ENCODE peak calls at places on chromosomes 16 and 17, in six cellular contexts. P is neural progenitor cell; N is activated CD4-positive, alpha-beta T cell treated with anti-CD3 and anti-CD28 coated beads, Interleukin-2, amount 10 ng/mL, durations not matched to agents 7 days and 5 days; F is amniotic epithelial cell; Q is mesothelial cell of epicardium; V is CD4-positive, alpha-beta memory T cell. I is an unnamed sample.

GRCh38 chr17:16491703-16492612 is at the start of gene LRRC75A:
- DNase-seq in P (peak), N (peak), F (no peak), Q (peak), V (peak), I (peak)

GRCh38 chr17:75047398-75048098 is 523 bp downstream of the KCTD2 start:
- DNase-seq in P (peak), N (peak), F (no peak), Q (peak), V (peak), I (peak)

GRCh38 chr16:49747654-49748053 is 108.3 kb downstream of the ZNF423 start:
- DNase-seq in P (no peak), N (no peak), F (no peak), Q (no peak), V (no peak), I (no peak)

GRCh38 chr16:53773150-53773846 is 69.3 kb downstream of the FTO start:
- DNase-seq in P (peak), N (peak), F (peak), Q (no peak), V (no peak), I (peak)

GRCh38 chr16:23859713-23860269 is 24.0 kb downstream of the PRKCB start:
- DNase-seq in P (no peak), N (no peak), F (no peak), Q (no peak), V (no peak), I (no peak)

GRCh38 chr17:9839433-9839832 is 13.7 kb downstream of the GLP2R start:
- DNase-seq in P (no peak), N (no peak), F (peak), Q (no peak), V (no peak), I (no peak)

GRCh38 chr16:85881436-85881835 is 17.5 kb upstream of the IRF8 start:
- DNase-seq in P (no peak), N (no peak), F (no peak), Q (no peak), V (no peak), I (no peak)

GRCh38 chr16:81319221-81319912 is 4.6 kb downstream of the GAN start:
- DNase-seq in P (no peak), N (no peak), F (peak), Q (no peak), V (no peak), I (peak)

GRCh38 chr17:34993031-34993430 is 12.7 kb downstream of the LIG3 start:
- DNase-seq in P (no peak), N (no peak), F (no peak), Q (no peak), V (no peak), I (no peak)

GRCh38 chr17:22454070-22454999 is 762.0 kb downstream of the KCNJ18 start:
- DNase-seq in P (no peak), N (no peak), F (no peak), Q (no peak), V (no peak), I (no peak)

GRCh38 chr16:30896203-30896889 is at the start of gene CTF1:
- DNase-seq in P (peak), N (no peak), F (peak), Q (peak), V (no peak), I (no peak)

GRCh38 chr16:66444049-66444481 is 17.0 kb downstream of the BEAN1 start:
- DNase-seq in P (peak), N (no peak), F (no peak), Q (no peak), V (no peak), I (no peak)

GRCh38 chr16:53881371-53881770 is 177.4 kb downstream of the FTO start:
- DNase-seq in P (no peak), N (no peak), F (peak), Q (no peak), V (no peak), I (peak)

GRCh38 chr17:17523001-17523713 is 27.0 kb upstream of the RASD1 start:
- DNase-seq in P (peak), N (no peak), F (no peak), Q (no peak), V (no peak), I (no peak)

GRCh38 chr17:54947396-54947795 is 21.1 kb downstream of the COX11 start:
- DNase-seq in P (no peak), N (no peak), F (no peak), Q (no peak), V (no peak), I (no peak)

GRCh38 chr16:23182675-23183485 is at the start of gene SCNN1G:
- DNase-seq in P (peak), N (no peak), F (no peak), Q (no peak), V (peak), I (no peak)

GRCh38 chr16:82671743-82672142 is 45.0 kb downstream of the CDH13 start:
- DNase-seq in P (peak), N (peak), F (no peak), Q (no peak), V (no peak), I (no peak)

GRCh38 chr17:76688165-76688622 is 22.6 kb downstream of the MXRA7 start:
- DNase-seq in P (no peak), N (no peak), F (no peak), Q (no peak), V (no peak), I (no peak)

GRCh38 chr16:85851034-85851780 is 47.8 kb upstream of the IRF8 start:
- DNase-seq in P (no peak), N (no peak), F (no peak), Q (no peak), V (no peak), I (no peak)

GRCh38 chr17:75573994-75574393 is 13.6 kb upstream of the MYO15B start:
- DNase-seq in P (no peak), N (no peak), F (no peak), Q (no peak), V (no peak), I (no peak)

GRCh38 chr17:1714980-1715802 is 5.0 kb upstream of the TLCD2 start:
- DNase-seq in P (peak), N (peak), F (peak), Q (no peak), V (peak), I (peak)

GRCh38 chr17:1022278-1023024 is 25.5 kb downstream of the TIMM22 start:
- DNase-seq in P (peak), N (no peak), F (no peak), Q (no peak), V (no peak), I (no peak)

GRCh38 chr17:21039839-21040575 is 2.8 kb downstream of the USP22 start:
- DNase-seq in P (peak), N (peak), F (peak), Q (no peak), V (peak), I (peak)

GRCh38 chr17:33949100-33949499 is 306.0 kb upstream of the CCL2 start:
- DNase-seq in P (peak), N (no peak), F (no peak), Q (no peak), V (no peak), I (peak)

GRCh38 chr17:17420035-17420434 is 56.8 kb upstream of the MED9 start:
- DNase-seq in P (no peak), N (no peak), F (no peak), Q (no peak), V (no peak), I (no peak)

GRCh38 chr17:41063449-41063848 is 2.2 kb downstream of the KRTAP2-4 start:
- DNase-seq in P (no peak), N (no peak), F (no peak), Q (no peak), V (no peak), I (no peak)

GRCh38 chr16:79864781-79865391 is 264.3 kb upstream of the MAF start:
- DNase-seq in P (no peak), N (no peak), F (no peak), Q (no peak), V (no peak), I (no peak)

GRCh38 chr16:75494696-75495601 is at the start of gene CHST6:
- DNase-seq in P (peak), N (peak), F (no peak), Q (no peak), V (no peak), I (no peak)

GRCh38 chr17:73390851-73391250 is 79.0 kb upstream of the CDC42EP4 start:
- DNase-seq in P (no peak), N (no peak), F (no peak), Q (no peak), V (no peak), I (no peak)

GRCh38 chr16:68884391-68884790 is 41.1 kb downstream of the TANGO6 start:
- DNase-seq in P (no peak), N (no peak), F (no peak), Q (no peak), V (no peak), I (no peak)

GRCh38 chr17:9090641-9091096 is 69.4 kb downstream of the NTN1 start:
- DNase-seq in P (no peak), N (no peak), F (no peak), Q (no peak), V (no peak), I (no peak)